ENCODE peak calls at places on chromosome 3, in five cellular contexts. Z is A549, B is IMR-90, E is H1, K is K562. T is an unnamed sample.

GRCh38 chr3:105866656-105867653 is 1.9 kb downstream of the CBLB start:
- DNase-seq in B (peak; percentile 40), E (no peak), Z (no peak), K (peak; percentile 16), T (peak; percentile 72)

GRCh38 chr3:18302517-18302916 is 122.6 kb downstream of the SATB1 start:
- DNase-seq in Z (no peak), K (no peak), B (peak; percentile 26), E (no peak), T (no peak)

GRCh38 chr3:157493627-157494550 is 9.3 kb downstream of the VEPH1 start:
- DNase-seq in B (peak; percentile 71), E (no peak), Z (peak; percentile 10), K (peak; percentile 14), T (peak; percentile 28)

GRCh38 chr3:106119691-106120090 is 250.9 kb upstream of the CBLB start:
- DNase-seq in K (no peak), Z (no peak), B (peak; percentile 63), E (no peak), T (no peak)

GRCh38 chr3:71581451-71581980 is 2.0 kb downstream of the FOXP1 start:
- DNase-seq in K (peak; percentile 8), E (no peak), B (no peak), Z (no peak), T (no peak)

GRCh38 chr3:158152186-158152585 is 42.3 kb downstream of the RSRC1 start:
- DNase-seq in K (no peak), E (no peak), Z (no peak), B (peak; percentile 59), T (no peak)

GRCh38 chr3:126131881-126132750 is 48.2 kb upstream of the SLC41A3 start:
- DNase-seq in Z (no peak), K (no peak), B (no peak), E (no peak), T (no peak)

GRCh38 chr3:23113455-23114171 is 89.5 kb upstream of the UBE2E2 start:
- DNase-seq in E (no peak), B (peak; percentile 13), Z (no peak), K (no peak), T (no peak)

GRCh38 chr3:155038203-155038554 is 41.9 kb upstream of the MME start:
- DNase-seq in E (no peak), B (no peak), Z (no peak), K (no peak), T (no peak)

GRCh38 chr3:128867200-128868125 is 12.0 kb upstream of the ACAD9 start:
- DNase-seq in B (no peak), E (no peak), Z (no peak), K (no peak), T (no peak)

DNA sequence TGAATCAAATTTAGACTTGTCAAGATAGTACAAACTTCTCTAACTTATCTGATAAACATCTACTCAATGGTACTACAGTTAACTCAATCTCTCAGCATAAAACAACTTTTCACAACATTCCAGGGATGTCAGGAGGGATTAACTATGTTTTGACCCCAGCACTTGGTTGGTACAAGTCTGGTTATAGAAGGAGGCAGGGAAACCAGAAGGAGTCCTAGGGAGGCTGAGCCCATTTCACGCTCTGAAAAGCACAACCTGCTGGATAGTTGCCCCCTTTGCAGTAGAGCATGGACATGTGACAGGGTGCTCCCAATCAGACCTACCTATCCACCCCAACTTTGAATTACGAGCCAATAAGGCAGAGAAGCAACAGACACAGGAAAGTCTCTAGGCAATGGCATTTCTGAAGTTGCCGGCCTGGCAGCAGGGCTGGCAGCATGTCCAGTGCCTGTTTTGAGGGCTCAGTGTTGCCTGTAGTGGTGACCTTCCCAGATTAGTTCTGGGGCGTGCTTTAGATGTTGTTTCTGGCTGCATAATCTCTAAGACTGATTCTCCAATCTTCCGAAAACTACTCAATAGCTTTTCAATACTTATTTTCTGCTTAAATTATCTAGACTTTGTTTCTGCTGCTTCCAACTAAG is 8.2 kb downstream of the ANKUB1 start:
- DNase-seq in E (no peak), K (no peak), Z (no peak), B (peak; percentile 34), T (no peak)
- TF ChIP-seq MAFK in E (no peak), K (no peak), Z (no peak), B (no peak), T (no peak)

GRCh38 chr3:58567251-58567515 is 10.0 kb downstream of the FAM107A start:
- DNase-seq in E (no peak), B (no peak), K (no peak), Z (no peak), T (no peak)

GRCh38 chr3:58564054-58564453 is 13.1 kb downstream of the FAM107A start:
- DNase-seq in K (no peak), E (no peak), Z (no peak), B (no peak), T (no peak)

GRCh38 chr3:58566398-58567250 is 10.6 kb downstream of the FAM107A start:
- DNase-seq in E (no peak), Z (no peak), B (no peak), K (no peak), T (no peak)

GRCh38 chr3:58564456-58565160 is 12.6 kb downstream of the FAM107A start:
- DNase-seq in E (no peak), K (no peak), Z (no peak), B (peak; percentile 77), T (peak; percentile 18)

DNA sequence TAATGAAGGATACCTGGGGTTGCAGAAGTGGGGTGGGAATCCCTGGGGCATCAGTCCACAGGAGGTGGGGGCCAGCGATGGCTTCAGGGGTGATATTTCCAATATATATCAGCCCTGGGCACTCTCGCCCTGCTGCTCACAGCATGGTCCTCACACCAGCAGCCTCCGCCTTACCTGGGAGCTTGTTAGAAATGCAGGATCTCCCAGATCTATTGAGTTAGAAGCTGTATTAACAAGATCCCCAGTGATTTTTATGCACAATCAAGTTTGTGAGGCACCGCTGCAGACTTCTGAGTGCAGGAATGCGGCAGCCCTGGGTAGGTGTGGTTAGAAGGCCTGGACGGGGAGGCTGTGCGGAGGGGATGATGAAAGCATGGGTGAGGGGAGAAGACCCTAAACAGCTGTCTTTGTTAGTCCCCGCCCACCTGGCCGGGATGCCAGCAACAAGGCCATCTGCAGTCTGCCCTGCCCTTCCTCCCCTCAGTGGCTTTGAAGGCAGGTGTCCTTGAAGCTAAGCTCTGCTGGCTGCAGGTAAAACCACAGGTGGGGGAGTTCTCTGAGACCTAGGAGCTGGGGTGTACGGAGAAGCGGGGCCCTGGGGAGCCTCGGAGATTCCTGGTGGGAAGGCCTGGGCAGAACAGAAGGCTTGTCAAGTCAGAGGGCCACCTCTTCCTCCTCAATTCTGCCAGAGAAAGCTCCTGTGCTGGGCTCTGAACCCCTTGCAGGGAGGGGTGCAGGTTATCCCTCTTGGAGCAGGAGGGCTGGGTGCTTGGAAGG is 11.4 kb downstream of the FAM107A start:
- DNase-seq in Z (no peak), K (no peak), B (no peak), E (no peak), T (no peak)
- TF ChIP-seq MAFK in Z (no peak), K (no peak), B (no peak), E (no peak), T (no peak)

DNA sequence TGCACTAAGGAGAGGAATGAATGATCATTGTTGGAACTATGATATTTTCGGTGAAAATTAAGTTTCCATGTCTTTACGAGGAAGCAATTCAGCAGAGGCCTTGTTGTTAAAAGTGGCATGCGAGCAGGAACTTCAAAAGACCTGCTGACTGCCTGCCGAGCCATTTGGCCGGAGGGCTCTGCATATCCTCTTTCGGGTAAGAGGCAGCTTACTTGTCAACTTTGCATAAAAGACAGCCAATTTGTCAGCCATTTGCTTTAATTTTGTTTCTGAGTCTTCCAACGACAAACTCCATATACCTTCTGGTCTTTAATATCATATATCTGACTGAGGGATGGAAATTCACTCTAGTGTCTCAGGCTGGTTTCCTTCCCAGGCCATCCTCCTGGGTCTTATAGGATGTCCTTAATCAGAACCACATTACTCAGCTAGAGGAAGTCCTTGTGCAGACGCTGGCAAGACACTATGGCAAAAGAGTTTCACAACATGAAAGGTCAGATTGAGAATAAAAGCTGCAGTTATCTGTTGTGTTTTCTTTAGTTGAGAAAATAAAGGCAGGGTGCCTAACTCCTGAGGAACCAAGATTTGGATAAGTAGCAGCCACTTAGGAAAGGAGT is 128.7 kb upstream of the WNT5A start:
- DNase-seq in Z (no peak), K (no peak), B (no peak), E (peak; percentile 72), T (no peak)
- TF ChIP-seq MAFK in Z (no peak), K (no peak), B (no peak), E (no peak), T (no peak)

GRCh38 chr3:130517541-130517940 is 564 bp downstream of the COL6A6 start:
- DNase-seq in B (no peak), E (no peak), Z (no peak), K (no peak), T (no peak)
- TF ChIP-seq MAFK in B (no peak), E (no peak), Z (no peak), K (no peak), T (no peak)

DNA sequence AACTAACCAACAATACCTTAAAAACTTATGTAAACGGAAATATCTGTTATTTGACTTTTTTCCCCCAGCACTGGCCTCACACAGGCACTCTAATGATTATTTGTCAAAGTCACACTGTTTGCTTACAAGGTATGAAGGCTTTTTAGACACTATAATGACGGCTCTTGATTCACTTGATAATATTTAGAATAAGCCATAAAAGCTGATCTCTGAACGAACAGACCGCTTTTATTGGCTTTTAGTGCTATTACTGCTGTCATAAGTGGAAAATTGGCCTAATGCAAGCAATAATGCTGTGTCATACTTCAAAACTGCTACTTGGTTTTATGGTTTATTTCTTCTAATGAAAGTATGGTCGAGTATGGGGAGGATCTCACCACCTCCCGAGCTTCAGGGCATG is 35.1 kb downstream of the MDFIC2 start:
- DNase-seq in E (no peak), Z (no peak), K (no peak), B (no peak), T (no peak)
- TF ChIP-seq MAFK in E (no peak), Z (peak; percentile 85), K (no peak), B (no peak), T (no peak)

GRCh38 chr3:149198611-149199010 is 23.0 kb downstream of the CP start:
- DNase-seq in Z (no peak), K (no peak), B (peak; percentile 63), E (peak; percentile 71), T (no peak)
- TF ChIP-seq MAFK in Z (no peak), K (no peak), B (no peak), E (no peak), T (no peak)

GRCh38 chr3:99681512-99681911 is 43.1 kb downstream of the COL8A1 start:
- DNase-seq in Z (no peak), B (no peak), K (no peak), E (no peak), T (no peak)
- TF ChIP-seq MAFK in Z (no peak), B (no peak), K (no peak), E (no peak), T (no peak)

GRCh38 chr3:123833398-123833785 is 50.7 kb downstream of the MYLK start:
- DNase-seq in K (no peak), B (no peak), Z (no peak), E (no peak), T (no peak)
- TF ChIP-seq MAFK in K (no peak), B (no peak), Z (no peak), E (no peak), T (no peak)

DNA sequence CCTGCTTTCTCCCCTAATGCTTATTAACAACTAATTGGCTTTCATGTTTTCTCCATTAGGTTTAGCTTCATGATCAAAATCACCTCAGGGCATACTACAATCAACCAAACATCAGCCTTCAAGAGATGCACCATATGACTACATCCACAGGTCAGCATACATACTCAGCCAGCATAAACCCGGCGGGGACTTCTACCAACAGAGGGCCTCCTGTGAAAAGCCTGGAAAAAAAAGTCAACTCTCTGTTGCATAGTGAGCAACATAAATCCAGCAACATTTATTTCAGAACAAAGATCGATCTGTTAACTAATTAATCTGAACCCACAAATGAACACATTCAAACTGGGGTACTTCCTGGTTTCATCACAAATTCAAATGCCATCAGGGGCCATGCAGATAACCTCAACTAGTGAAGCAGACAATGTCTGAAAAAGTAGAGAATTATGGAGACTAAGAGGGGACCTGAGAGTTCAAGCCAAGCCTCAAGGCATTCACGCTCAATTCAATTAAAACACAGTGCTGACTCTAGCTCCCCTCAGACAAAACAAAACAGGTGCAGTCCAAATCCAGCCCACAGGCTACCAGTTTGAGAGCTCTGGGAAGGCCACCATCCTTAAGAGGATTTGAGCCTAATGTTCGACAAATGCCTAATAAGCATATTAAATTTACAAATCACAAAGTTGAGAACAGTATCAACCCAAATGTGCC is 124.5 kb downstream of the MAGI1 start:
- DNase-seq in E (no peak), B (no peak), Z (no peak), K (no peak), T (no peak)
- TF ChIP-seq MAFK in E (no peak), B (peak; percentile 4), Z (peak; percentile 16), K (no peak), T (no peak)